ENCODE peak calls at places on chromosomes 11 and 22, in nine cellular contexts. N is ovary, O is sigmoid colon, V is A549, Z is upper lobe of left lung, E is stomach, F is transverse colon, P is tibial nerve, G is HepG2. L is an unnamed sample.

GRCh38 chr22:50299724-50300619 is 7.5 kb downstream of the PLXNB2 start:
- DNase-seq in N (no peak), O (no peak), V (no peak), Z (no peak), E (peak), F (peak), P (no peak), G (no peak), L (no peak)

GRCh38 chr22:37925767-37926166 is 19.7 kb downstream of the MICALL1 start:
- DNase-seq in N (no peak), O (no peak), V (no peak), Z (no peak), E (no peak), F (no peak), P (no peak), G (no peak), L (no peak)

GRCh38 chr22:48476599-48476998 is 1351.1 kb downstream of the BRD1 start:
- DNase-seq in N (no peak), O (no peak), V (no peak), Z (peak), E (no peak), F (no peak), P (no peak), G (no peak), L (no peak)

GRCh38 chr11:8826901-8827560 is 84.0 kb upstream of the AKIP1 start:
- DNase-seq in N (peak), O (peak), V (no peak), Z (no peak), E (no peak), F (no peak), P (no peak), G (no peak), L (no peak)

GRCh38 chr11:1437500-1437899 is 47.8 kb downstream of the BRSK2 start:
- DNase-seq in N (peak), O (no peak), V (no peak), Z (no peak), E (peak), F (no peak), P (no peak), G (peak), L (no peak)

GRCh38 chr22:46355369-46355995 is 20.0 kb downstream of the TRMU start:
- DNase-seq in N (peak), O (no peak), V (peak), Z (peak), E (peak), F (peak), P (peak), G (peak), L (no peak)

GRCh38 chr11:2471804-2472096 is 26.9 kb downstream of the KCNQ1 start:
- DNase-seq in N (no peak), O (no peak), V (no peak), Z (no peak), E (no peak), F (no peak), P (no peak), G (no peak), L (no peak)

GRCh38 chr22:26444777-26445176 is 15.7 kb downstream of the ASPHD2 start:
- DNase-seq in N (no peak), O (no peak), V (no peak), Z (no peak), E (no peak), F (no peak), P (no peak), G (no peak), L (no peak)

GRCh38 chr22:38135133-38135706 is 24.7 kb upstream of the BAIAP2L2 start:
- DNase-seq in N (no peak), O (peak), V (peak), Z (no peak), E (no peak), F (no peak), P (no peak), G (no peak), L (no peak)

GRCh38 chr11:63756919-63757761 is 11.4 kb downstream of the ZFTA start:
- DNase-seq in N (no peak), O (no peak), V (no peak), Z (no peak), E (no peak), F (no peak), P (no peak), G (peak), L (no peak)

GRCh38 chr11:104329043-104329442 is 165.1 kb upstream of the PDGFD start:
- DNase-seq in N (no peak), O (no peak), V (no peak), Z (no peak), E (no peak), F (no peak), P (no peak), G (no peak), L (no peak)

GRCh38 chr11:1458340-1459218 is 28.0 kb downstream of the MOB2 start:
- DNase-seq in N (peak), O (peak), V (no peak), Z (peak), E (peak), F (peak), P (peak), G (no peak), L (peak)

GRCh38 chr11:43376594-43376993 is 17.9 kb downstream of the TTC17 start:
- DNase-seq in N (no peak), O (no peak), V (no peak), Z (no peak), E (no peak), F (no peak), P (no peak), G (peak), L (no peak)

GRCh38 chr11:44572884-44573283 is 7.4 kb downstream of the CD82 start:
- DNase-seq in N (no peak), O (no peak), V (no peak), Z (no peak), E (peak), F (no peak), P (no peak), G (no peak), L (no peak)

GRCh38 chr11:112128483-112129121 is 35.3 kb downstream of the IL18 start:
- DNase-seq in N (no peak), O (peak), V (peak), Z (peak), E (peak), F (peak), P (peak), G (no peak), L (no peak)

GRCh38 chr11:128361451-128362020 is 225.8 kb downstream of the ETS1 start:
- DNase-seq in N (no peak), O (no peak), V (no peak), Z (peak), E (peak), F (no peak), P (no peak), G (no peak), L (no peak)

GRCh38 chr11:43327987-43328386 is 16.2 kb downstream of the API5 start:
- DNase-seq in N (no peak), O (no peak), V (no peak), Z (peak), E (peak), F (no peak), P (no peak), G (peak), L (no peak)

GRCh38 chr11:74157169-74157568 is 13.6 kb downstream of the C2CD3 start:
- DNase-seq in N (no peak), O (no peak), V (no peak), Z (no peak), E (no peak), F (no peak), P (no peak), G (no peak), L (no peak)
- TF ChIP-seq CTCF in N (no peak), O (no peak), V (no peak), Z (no peak), E (no peak), F (no peak), P (no peak), G (no peak), L (no peak)

GRCh38 chr11:62671604-62672528 is at the start of the genes LBHD1 and UQCC3:
- DNase-seq in N (peak), O (peak), V (peak), Z (peak), E (peak), F (peak), P (peak), G (peak), L (peak)
- TF ChIP-seq POLR2A in N (peak), O (peak), V (peak), Z (peak), E (no peak), F (peak), P (peak), G (peak), L (peak)

DNA sequence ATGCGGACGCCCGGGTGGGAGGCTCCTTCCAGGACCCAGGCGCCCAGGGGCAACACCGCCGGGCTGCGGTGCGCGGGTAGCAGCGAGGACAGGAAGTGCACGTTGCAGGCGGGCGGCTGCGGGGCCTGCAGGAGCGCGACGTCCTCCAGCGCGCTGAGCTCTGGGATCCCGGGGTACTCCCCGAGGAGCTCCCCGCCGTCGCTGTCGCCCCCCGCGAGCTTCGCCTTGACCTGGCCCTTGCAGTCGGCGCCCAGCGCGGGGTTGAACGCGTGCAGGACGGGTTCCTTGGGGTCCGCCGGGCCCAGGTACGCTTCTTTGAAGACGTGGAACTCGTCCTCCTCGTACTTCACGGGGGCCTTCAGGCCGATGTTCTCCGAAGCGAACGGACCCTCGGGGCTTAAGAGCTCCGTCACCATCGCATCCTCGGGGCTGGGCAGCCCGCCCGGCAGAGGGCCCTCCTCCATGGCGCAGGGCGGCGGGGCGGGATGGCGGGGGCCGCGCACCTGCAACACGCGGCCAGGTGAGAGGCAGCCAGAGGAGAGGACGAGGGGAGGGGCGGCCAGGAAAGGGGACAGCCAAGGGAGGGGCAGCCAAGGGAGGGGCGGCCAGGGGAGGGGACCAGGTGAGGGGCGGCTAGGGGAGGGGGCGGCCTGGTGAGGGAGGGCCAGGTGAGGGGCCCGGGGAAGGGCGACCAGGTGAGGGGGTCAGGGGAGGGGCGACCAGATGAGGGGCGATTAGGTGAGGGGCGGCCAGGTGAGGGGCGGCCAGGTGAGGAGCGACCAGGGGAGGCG is 928 bp downstream of the TESMIN start:
- DNase-seq in N (peak), O (no peak), V (no peak), Z (peak), E (no peak), F (peak), P (no peak), G (no peak), L (no peak)
- TF ChIP-seq EP300 in N (no peak), O (no peak), V (no peak), Z (no peak), E (no peak), F (no peak), P (no peak), G (no peak), L (no peak)

GRCh38 chr11:67261635-67261941 is 4.7 kb upstream of the GRK2 start:
- DNase-seq in N (no peak), O (peak), V (no peak), Z (no peak), E (no peak), F (no peak), P (no peak), G (no peak), L (no peak)
- TF ChIP-seq CTCF in N (no peak), O (no peak), V (peak), Z (no peak), E (no peak), F (no peak), P (no peak), G (peak), L (no peak)

DNA sequence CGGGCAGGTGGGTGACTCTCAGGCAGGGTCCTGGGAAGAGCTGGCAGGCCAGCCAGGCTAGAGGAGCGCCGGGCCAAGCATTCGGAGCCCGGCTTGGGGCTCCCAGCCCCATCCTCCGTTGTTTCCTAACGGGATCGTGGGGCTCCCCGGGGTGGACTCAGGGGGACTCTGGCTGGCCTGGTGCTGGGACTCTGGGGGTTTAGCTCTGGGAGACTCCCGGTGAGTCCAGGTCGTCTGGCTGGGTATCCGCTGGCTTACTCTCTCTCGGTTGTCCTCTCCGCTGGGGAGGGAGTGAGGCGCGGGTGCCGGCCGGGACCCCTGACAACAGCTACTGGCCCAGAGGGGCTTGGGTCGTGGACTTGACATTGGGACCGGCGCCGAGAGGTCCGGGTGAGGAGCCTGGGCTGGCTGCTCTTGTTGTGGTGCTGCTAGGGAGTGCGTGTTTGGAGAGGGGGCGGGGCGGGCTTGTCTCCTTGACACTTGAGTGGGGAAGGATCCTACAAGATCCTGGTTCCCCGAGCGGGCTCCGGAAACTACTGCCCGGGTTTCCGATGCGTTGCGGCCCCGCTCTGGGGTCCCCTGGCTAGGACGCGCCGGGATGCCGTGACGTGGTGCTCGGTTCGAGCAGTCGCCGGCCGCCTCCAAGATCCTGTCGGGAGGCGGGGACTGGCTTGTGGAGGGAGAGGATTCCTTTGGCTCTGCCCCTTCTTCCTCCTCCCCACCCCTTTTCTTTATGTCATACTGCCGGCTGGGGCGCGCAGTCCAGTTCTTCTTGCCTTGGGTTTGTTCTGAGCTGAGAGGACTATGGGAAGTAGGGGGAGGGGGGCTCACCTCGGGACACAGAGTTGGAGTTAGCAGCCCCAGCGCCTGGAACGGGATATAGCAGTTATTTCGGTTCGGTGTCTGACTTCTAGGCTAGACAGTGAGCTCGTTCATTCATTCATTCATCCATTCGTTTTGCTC is 585 bp downstream of the EMSY start:
- DNase-seq in N (peak), O (peak), V (peak), Z (peak), E (peak), F (peak), P (peak), G (peak), L (peak)
- TF ChIP-seq POLR2A in N (no peak), O (no peak), V (peak), Z (peak), E (no peak), F (peak), P (no peak), G (no peak), L (no peak)

L was measured in esophagus muscularis mucosa.